ENCODE peak calls at places on chromosome 10, in eight cellular contexts. One of them, this sample, is unnamed.

GRCh38 chr10:87751274-87751673 is 66.8 kb downstream of the ATAD1 start:
- DNase-seq in GM12878: no peak
- DNase-seq in HL-60: no peak
- DNase-seq in Panc1: no peak
- DNase-seq in HCT116: no peak
- DNase-seq in SK-N-SH: peak
- DNase-seq in K562: no peak
- DNase-seq in HepG2: no peak
- DNase-seq in this sample: no peak

GRCh38 chr10:29734640-29734979 is 99.8 kb upstream of the SVIL start:
- DNase-seq in Panc1: no peak
- DNase-seq in SK-N-SH: no peak
- DNase-seq in HepG2: no peak
- DNase-seq in HL-60: no peak
- DNase-seq in GM12878: no peak
- DNase-seq in K562: no peak
- DNase-seq in HCT116: no peak
- DNase-seq in this sample: no peak

GRCh38 chr10:103620357-103620749 is 126.8 kb downstream of the NEURL1 start:
- DNase-seq in HepG2: no peak
- DNase-seq in K562: no peak
- DNase-seq in Panc1: no peak
- DNase-seq in GM12878: no peak
- DNase-seq in SK-N-SH: no peak
- DNase-seq in HCT116: no peak
- DNase-seq in HL-60: no peak
- DNase-seq in this sample: no peak

GRCh38 chr10:49486009-49486408 is 52.9 kb downstream of the ERCC6 start:
- DNase-seq in HepG2: no peak
- DNase-seq in Panc1: no peak
- DNase-seq in HCT116: no peak
- DNase-seq in K562: no peak
- DNase-seq in SK-N-SH: no peak
- DNase-seq in HL-60: no peak
- DNase-seq in GM12878: no peak
- DNase-seq in this sample: no peak

GRCh38 chr10:70695241-70696030 is 23.1 kb downstream of the ADAMTS14 start:
- DNase-seq in HCT116: no peak
- DNase-seq in HL-60: no peak
- DNase-seq in Panc1: no peak
- DNase-seq in K562: peak
- DNase-seq in GM12878: no peak
- DNase-seq in SK-N-SH: no peak
- DNase-seq in HepG2: no peak
- DNase-seq in this sample: no peak

GRCh38 chr10:119691726-119692125 is 34.1 kb upstream of the INPP5F start:
- DNase-seq in GM12878: no peak
- DNase-seq in HepG2: no peak
- DNase-seq in HL-60: no peak
- DNase-seq in HCT116: no peak
- DNase-seq in Panc1: no peak
- DNase-seq in SK-N-SH: no peak
- DNase-seq in K562: peak
- DNase-seq in this sample: no peak

GRCh38 chr10:132185601-132186487 is 904 bp upstream of the DPYSL4 start:
- DNase-seq in K562: peak
- DNase-seq in HL-60: no peak
- DNase-seq in GM12878: no peak
- DNase-seq in SK-N-SH: no peak
- DNase-seq in Panc1: no peak
- DNase-seq in HepG2: no peak
- DNase-seq in HCT116: peak
- DNase-seq in this sample: peak

GRCh38 chr10:63376560-63377304 is 89.0 kb downstream of the JMJD1C start:
- DNase-seq in HepG2: no peak
- DNase-seq in SK-N-SH: no peak
- DNase-seq in HL-60: no peak
- DNase-seq in GM12878: peak
- DNase-seq in K562: no peak
- DNase-seq in Panc1: no peak
- DNase-seq in HCT116: no peak
- DNase-seq in this sample: no peak

GRCh38 chr10:103884681-103885139 is 29.3 kb upstream of the SH3PXD2A start:
- DNase-seq in HL-60: peak
- DNase-seq in GM12878: no peak
- DNase-seq in HCT116: no peak
- DNase-seq in K562: peak
- DNase-seq in HepG2: peak
- DNase-seq in Panc1: peak
- DNase-seq in SK-N-SH: peak
- DNase-seq in this sample: peak

GRCh38 chr10:60974463-60975149 is 30.6 kb upstream of the RHOBTB1 start:
- DNase-seq in K562: no peak
- DNase-seq in GM12878: no peak
- DNase-seq in HL-60: no peak
- DNase-seq in Panc1: no peak
- DNase-seq in HCT116: no peak
- DNase-seq in HepG2: no peak
- DNase-seq in SK-N-SH: no peak
- DNase-seq in this sample: no peak

GRCh38 chr10:4670737-4671136 is 155.3 kb upstream of the AKR1E2 start:
- DNase-seq in GM12878: no peak
- DNase-seq in HepG2: no peak
- DNase-seq in Panc1: no peak
- DNase-seq in HCT116: no peak
- DNase-seq in HL-60: no peak
- DNase-seq in SK-N-SH: no peak
- DNase-seq in K562: no peak
- DNase-seq in this sample: no peak

DNA sequence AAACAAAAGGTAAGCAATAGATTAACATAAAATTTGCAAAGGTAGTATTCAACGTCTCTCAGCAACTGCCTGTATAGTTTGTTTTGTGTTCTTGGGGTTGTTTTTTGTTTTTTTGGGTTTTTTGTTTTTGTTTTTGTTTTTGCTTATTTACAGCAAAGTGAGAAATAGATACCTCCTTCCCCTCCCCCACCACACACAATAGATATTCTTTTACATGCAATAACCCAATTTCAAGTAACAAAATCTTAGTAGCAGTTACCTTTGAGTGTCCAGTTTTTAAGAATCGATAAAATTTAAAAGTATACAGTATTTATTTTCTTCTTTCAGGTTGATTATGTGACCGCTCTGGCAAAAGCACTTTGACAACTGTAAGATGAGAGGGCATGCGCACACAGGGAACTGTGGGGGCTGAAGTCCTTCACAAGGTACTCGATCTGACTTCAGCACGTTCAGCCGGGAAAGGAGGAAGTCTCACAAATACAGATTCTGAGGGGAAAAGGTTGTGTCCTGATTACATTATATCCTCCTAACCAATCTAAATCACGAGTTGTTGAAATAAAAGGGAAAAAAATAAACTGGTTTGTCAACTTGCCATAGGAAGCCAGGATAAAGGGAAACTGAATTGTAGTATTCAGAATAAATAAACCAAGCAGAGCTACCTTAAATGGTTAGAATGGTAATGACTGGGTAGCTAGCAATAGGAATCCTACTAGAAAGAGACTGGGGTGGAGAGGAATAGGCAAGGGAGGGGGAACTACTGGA is 47.8 kb downstream of the CPEB3 start:
- DNase-seq in HepG2: peak
- DNase-seq in SK-N-SH: peak
- DNase-seq in HL-60: peak
- DNase-seq in K562: peak
- DNase-seq in HCT116: peak
- DNase-seq in Panc1: peak
- DNase-seq in GM12878: no peak
- DNase-seq in this sample: peak
- TF ChIP-seq REST in HepG2: no peak
- TF ChIP-seq REST in SK-N-SH: no peak
- TF ChIP-seq REST in HL-60: no peak
- TF ChIP-seq REST in K562: no peak
- TF ChIP-seq REST in HCT116: no peak
- TF ChIP-seq REST in Panc1: no peak
- TF ChIP-seq REST in GM12878: no peak
- TF ChIP-seq REST in this sample: no peak

DNA sequence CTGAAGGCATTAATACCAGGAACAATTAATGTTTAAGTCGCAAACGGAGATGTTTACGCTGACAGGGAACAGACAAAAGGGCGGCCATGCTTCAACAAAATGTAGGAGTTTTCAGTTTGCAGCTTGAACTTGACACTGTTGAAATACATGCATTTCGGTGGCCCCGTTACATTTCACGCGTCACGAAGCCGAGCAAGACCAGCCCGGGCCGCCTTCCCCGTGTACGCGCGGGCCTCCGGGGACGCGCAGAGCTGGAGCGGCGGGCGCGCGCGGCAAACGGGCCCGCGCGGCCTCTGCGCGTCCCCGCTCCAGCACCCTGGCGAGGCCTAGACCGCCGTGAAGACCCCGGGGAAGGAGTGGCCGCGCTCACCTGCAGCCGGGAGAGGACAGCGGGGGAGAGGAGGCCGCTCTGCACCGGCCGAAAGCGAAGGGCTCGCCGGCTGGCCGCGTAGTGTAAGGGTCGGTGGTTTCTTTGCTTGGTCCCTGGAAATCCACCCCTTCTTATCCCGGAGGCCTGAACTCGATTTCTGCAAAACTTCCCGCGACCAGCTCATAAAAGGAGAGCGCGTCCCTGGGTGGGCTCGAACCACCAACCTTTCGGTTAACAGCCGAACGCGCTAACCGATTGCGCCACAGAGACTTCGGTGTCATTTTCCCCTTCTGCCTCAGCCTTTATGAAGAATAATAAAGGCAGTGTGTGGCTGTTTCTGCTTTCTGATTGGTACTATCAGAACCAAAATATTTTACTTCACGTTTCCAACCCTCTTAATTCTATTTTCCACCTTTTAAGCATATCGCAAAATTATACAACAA is 11.3 kb upstream of the EBLN1 start:
- DNase-seq in HCT116: peak
- DNase-seq in SK-N-SH: peak
- DNase-seq in GM12878: peak
- DNase-seq in HL-60: peak
- DNase-seq in HepG2: peak
- DNase-seq in K562: peak
- DNase-seq in Panc1: peak
- DNase-seq in this sample: peak
- TF ChIP-seq POLR2AphosphoS5 in HCT116: peak
- TF ChIP-seq POLR2AphosphoS5 in SK-N-SH: no peak
- TF ChIP-seq POLR2AphosphoS5 in GM12878: peak
- TF ChIP-seq POLR2AphosphoS5 in HL-60: no peak
- TF ChIP-seq POLR2AphosphoS5 in HepG2: no peak
- TF ChIP-seq POLR2AphosphoS5 in K562: peak
- TF ChIP-seq POLR2AphosphoS5 in Panc1: no peak
- TF ChIP-seq POLR2AphosphoS5 in this sample: no peak

DNA sequence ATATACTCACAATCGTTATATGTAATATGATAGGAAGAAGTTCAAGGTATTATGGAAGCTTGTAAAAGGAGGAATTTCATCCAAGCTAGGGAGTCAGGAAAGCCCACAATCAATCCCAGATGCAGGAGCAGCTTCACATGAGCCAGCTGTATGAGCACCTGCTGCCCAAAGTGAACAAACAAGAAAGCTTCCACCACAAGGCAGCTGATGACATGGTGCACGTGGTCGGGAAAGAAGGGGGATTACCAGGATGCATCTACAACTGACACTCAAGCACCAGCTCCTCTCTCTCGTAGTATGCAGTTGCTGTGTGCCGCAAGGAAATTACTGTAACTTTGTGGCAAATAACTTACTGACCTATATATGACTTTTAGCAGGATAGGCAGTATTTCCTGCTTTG is 225.2 kb downstream of the XPNPEP1 start:
- DNase-seq in HCT116: no peak
- DNase-seq in SK-N-SH: no peak
- DNase-seq in K562: no peak
- DNase-seq in HepG2: no peak
- DNase-seq in Panc1: no peak
- DNase-seq in HL-60: no peak
- DNase-seq in GM12878: no peak
- DNase-seq in this sample: no peak
- TF ChIP-seq REST in HCT116: no peak
- TF ChIP-seq REST in SK-N-SH: no peak
- TF ChIP-seq REST in K562: no peak
- TF ChIP-seq REST in HepG2: no peak
- TF ChIP-seq REST in Panc1: no peak
- TF ChIP-seq REST in HL-60: no peak
- TF ChIP-seq REST in GM12878: no peak
- TF ChIP-seq REST in this sample: no peak

GRCh38 chr10:71816931-71817631 is 34.0 kb downstream of the PSAP start:
- DNase-seq in GM12878: no peak
- DNase-seq in K562: no peak
- DNase-seq in HL-60: no peak
- DNase-seq in HCT116: no peak
- DNase-seq in Panc1: no peak
- DNase-seq in SK-N-SH: no peak
- DNase-seq in HepG2: no peak
- DNase-seq in this sample: no peak

GRCh38 chr10:71817831-71818268 is 33.2 kb downstream of the PSAP start:
- DNase-seq in Panc1: no peak
- DNase-seq in K562: no peak
- DNase-seq in HepG2: no peak
- DNase-seq in GM12878: no peak
- DNase-seq in HCT116: no peak
- DNase-seq in SK-N-SH: no peak
- DNase-seq in HL-60: peak
- DNase-seq in this sample: no peak

GRCh38 chr10:71814923-71815411 is 36.1 kb downstream of the PSAP start:
- DNase-seq in SK-N-SH: peak
- DNase-seq in HL-60: no peak
- DNase-seq in K562: no peak
- DNase-seq in HCT116: no peak
- DNase-seq in GM12878: no peak
- DNase-seq in Panc1: no peak
- DNase-seq in HepG2: no peak
- DNase-seq in this sample: peak

GRCh38 chr10:71816421-71816851 is 34.6 kb downstream of the PSAP start:
- DNase-seq in Panc1: no peak
- DNase-seq in HL-60: no peak
- DNase-seq in HepG2: no peak
- DNase-seq in K562: no peak
- DNase-seq in HCT116: no peak
- DNase-seq in SK-N-SH: no peak
- DNase-seq in GM12878: no peak
- DNase-seq in this sample: no peak

DNA sequence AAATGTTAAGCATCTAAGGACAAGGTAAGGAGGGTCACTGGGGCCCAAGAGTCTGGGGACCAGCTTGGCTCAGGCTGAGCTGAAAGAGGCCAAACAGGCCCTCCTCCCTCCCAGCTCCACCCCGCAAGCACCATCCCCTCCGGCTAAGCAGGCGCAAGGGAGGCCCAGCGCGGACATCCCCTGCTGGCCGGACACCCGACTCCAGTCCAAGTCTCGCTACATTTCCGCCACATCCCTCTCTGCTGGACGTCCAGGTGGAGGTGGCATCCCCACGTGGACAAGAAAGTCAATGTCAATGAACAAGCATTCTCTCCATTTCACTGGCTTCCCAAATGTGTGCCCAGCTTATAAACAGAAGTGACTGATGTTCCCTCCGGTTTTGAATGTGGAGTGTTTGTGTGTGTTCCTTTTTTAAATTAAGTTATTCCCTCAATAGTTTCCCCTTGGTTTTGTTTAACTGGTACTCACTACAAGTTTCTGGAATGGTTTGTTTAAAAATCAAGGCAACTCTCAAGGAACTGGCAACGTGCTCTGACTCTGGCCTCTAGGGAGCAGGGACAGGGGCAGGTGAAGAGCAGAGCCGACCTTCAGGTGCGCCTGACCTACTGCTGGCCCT is 35.4 kb downstream of the PSAP start:
- DNase-seq in HL-60: no peak
- DNase-seq in HepG2: no peak
- DNase-seq in SK-N-SH: no peak
- DNase-seq in GM12878: no peak
- DNase-seq in K562: no peak
- DNase-seq in HCT116: no peak
- DNase-seq in Panc1: no peak
- DNase-seq in this sample: no peak
- TF ChIP-seq POLR2AphosphoS5 in HL-60: no peak
- TF ChIP-seq POLR2AphosphoS5 in HepG2: no peak
- TF ChIP-seq POLR2AphosphoS5 in SK-N-SH: no peak
- TF ChIP-seq POLR2AphosphoS5 in GM12878: no peak
- TF ChIP-seq POLR2AphosphoS5 in K562: no peak
- TF ChIP-seq POLR2AphosphoS5 in HCT116: no peak
- TF ChIP-seq POLR2AphosphoS5 in Panc1: no peak
- TF ChIP-seq POLR2AphosphoS5 in this sample: no peak